ENCODE peak calls at places on chromosome X, in five cellular contexts. G is A549, H is body of pancreas, T is HCT116, B is Peyer's patch. F is an unnamed sample.

GRCh38 chrX:13863326-13863725 is 46.4 kb upstream of the GPM6B start:
- DNase-seq in G (no peak), H (no peak), T (no peak), B (no peak), F (no peak)

GRCh38 chrX:15143050-15143824 is 126.6 kb downstream of the ASB9 start:
- DNase-seq in G (peak), H (peak), T (peak), B (peak), F (peak)

GRCh38 chrX:30888526-30889146 is 418 bp downstream of the TAB3 start:
- DNase-seq in G (peak), H (no peak), T (no peak), B (peak), F (no peak)

GRCh38 chrX:122113376-122113775 is 1066.0 kb downstream of the GLUD2 start:
- DNase-seq in G (no peak), H (no peak), T (no peak), B (no peak), F (no peak)

GRCh38 chrX:45602151-45602550 is 401.5 kb upstream of the DIPK2B start:
- DNase-seq in G (no peak), H (no peak), T (no peak), B (no peak), F (no peak)

GRCh38 chrX:81280148-81280547 is 78.2 kb downstream of the SH3BGRL start:
- DNase-seq in G (no peak), H (no peak), T (no peak), B (no peak), F (no peak)

GRCh38 chrX:155237719-155238118 is 21.5 kb downstream of the VBP1 start:
- DNase-seq in G (no peak), H (no peak), T (no peak), B (no peak), F (no peak)

GRCh38 chrX:47060708-47061107 is 17.5 kb upstream of the RGN start:
- DNase-seq in G (no peak), H (no peak), T (no peak), B (no peak), F (no peak)

GRCh38 chrX:115650916-115651315 is 89.9 kb downstream of the PLS3 start:
- DNase-seq in G (peak), H (peak), T (peak), B (no peak), F (peak)

GRCh38 chrX:97310373-97310772 is 426.7 kb downstream of the RPA4 start:
- DNase-seq in G (no peak), H (no peak), T (no peak), B (no peak), F (no peak)

GRCh38 chrX:56793533-56794320 is 64.7 kb downstream of the NBDY start:
- DNase-seq in G (no peak), H (no peak), T (no peak), B (peak), F (peak)

GRCh38 chrX:151393514-151393913 is 3.5 kb upstream of the VMA21 start:
- DNase-seq in G (no peak), H (no peak), T (no peak), B (peak), F (no peak)

GRCh38 chrX:103063918-103064434 is at the start of gene BEX1:
- DNase-seq in G (no peak), H (peak), T (no peak), B (peak), F (peak)

GRCh38 chrX:131677655-131678628 is 134.1 kb downstream of the OR13H1 start:
- DNase-seq in G (peak), H (peak), T (peak), B (peak), F (peak)

GRCh38 chrX:1435241-1435900 is 17.3 kb downstream of the ASMTL start:
- DNase-seq in G (no peak), H (no peak), T (no peak), B (peak), F (no peak)

GRCh38 chrX:39755152-39756032 is 342.4 kb downstream of the BCOR start:
- DNase-seq in G (peak), H (peak), T (peak), B (peak), F (peak)

GRCh38 chrX:109312757-109313156 is 169.1 kb downstream of the GUCY2F start:
- DNase-seq in G (no peak), H (no peak), T (no peak), B (no peak), F (no peak)

GRCh38 chrX:23008431-23009099 is 8.8 kb downstream of the DDX53 start:
- DNase-seq in G (peak), H (no peak), T (peak), B (no peak), F (no peak)

GRCh38 chrX:8916697-8917096 is 115.5 kb upstream of the FAM9A start:
- DNase-seq in G (no peak), H (no peak), T (no peak), B (no peak), F (no peak)

GRCh38 chrX:8919801-8920200 is 114.1 kb downstream of the FAM9B start:
- DNase-seq in G (no peak), H (no peak), T (no peak), B (no peak), F (no peak)

GRCh38 chrX:8913665-8914409 is 112.7 kb upstream of the FAM9A start:
- DNase-seq in G (no peak), H (no peak), T (no peak), B (no peak), F (no peak)

GRCh38 chrX:8914636-8915035 is 113.5 kb upstream of the FAM9A start:
- DNase-seq in G (no peak), H (no peak), T (no peak), B (no peak), F (no peak)
- H3K27ac ChIP-seq in G (no peak), H (no peak), T (no peak), B (peak), F (no peak)

GRCh38 chrX:75155454-75155829 is 641 bp downstream of the ABCB7 start:
- DNase-seq in G (no peak), H (no peak), T (no peak), B (no peak), F (no peak)

GRCh38 chrX:75151828-75152592 is 4.1 kb downstream of the ABCB7 start:
- DNase-seq in G (no peak), H (no peak), T (no peak), B (no peak), F (no peak)

GRCh38 chrX:75154871-75155270 is 1.2 kb downstream of the ABCB7 start:
- DNase-seq in G (no peak), H (no peak), T (no peak), B (no peak), F (no peak)

DNA sequence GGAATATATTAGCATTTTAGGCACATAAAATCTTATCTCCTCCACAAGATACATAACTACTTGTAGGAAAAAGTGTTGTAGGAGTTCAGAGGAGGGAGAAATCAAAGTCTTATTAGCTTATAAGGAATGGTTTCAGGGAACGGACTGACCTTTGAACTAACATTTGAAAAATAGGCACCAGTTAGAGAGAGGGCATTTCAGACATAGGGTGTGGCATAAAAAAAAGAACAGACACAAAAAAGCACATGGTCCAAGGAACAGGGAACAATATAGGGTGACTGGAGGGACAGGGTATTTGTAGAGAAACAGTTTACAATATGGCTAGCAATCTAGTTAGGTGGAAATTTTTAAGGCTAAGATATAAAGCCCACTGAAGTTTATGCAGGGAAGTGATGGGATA is 6.4 kb downstream of the ABCB7 start:
- DNase-seq in G (no peak), H (no peak), T (no peak), B (no peak), F (no peak)
- H3K4me3 ChIP-seq in G (no peak), H (no peak), T (no peak), B (no peak), F (no peak)

DNA sequence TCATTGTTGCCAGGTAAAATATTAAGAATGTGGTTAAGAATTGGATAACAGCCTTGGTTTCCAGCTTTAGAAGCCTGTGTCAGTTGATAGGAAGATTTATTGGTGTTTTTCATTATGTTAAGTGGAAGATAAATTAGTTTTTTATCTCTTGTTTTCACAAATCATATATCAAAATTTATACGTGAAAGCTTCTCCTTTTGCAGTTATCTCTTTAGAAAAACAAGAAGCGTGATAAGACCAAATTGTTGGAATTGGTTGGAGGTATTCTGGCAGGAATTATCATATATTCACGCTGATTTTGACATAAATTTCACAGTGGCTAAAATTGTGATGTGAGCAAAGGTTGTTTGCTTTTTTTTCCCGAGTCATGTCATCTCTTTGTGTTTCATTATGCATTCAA is 90.6 kb downstream of the FRMPD4 start:
- DNase-seq in G (no peak), H (no peak), T (no peak), B (no peak), F (no peak)
- TF ChIP-seq POLR2A in G (no peak), H (no peak), T (no peak), B (no peak), F (no peak)

DNA sequence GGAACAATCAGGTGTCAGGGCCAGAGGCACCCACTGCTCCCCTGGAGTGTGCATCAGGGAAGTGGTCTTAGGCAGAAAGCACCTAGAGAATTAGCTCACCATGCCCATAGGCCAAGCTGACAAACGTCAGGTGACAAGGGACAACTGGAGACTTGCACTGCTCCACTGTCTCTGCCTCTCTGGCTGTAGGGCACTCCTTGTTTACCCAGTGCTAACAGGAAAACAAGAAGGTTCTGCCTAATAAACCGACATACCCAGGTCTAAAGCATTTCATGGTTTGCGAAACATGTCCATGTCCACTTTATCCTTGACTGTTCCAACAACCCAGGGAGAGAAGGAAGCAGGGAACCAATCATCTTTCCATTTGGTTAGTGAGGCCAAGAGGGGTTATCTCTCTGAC is 92.5 kb upstream of the MAMLD1 start:
- DNase-seq in G (no peak), H (no peak), T (no peak), B (no peak), F (no peak)
- H3K27ac ChIP-seq in G (peak), H (no peak), T (no peak), B (no peak), F (no peak)

GRCh38 chrX:107710617-107711391 is 64.8 kb downstream of the TSC22D3 start:
- DNase-seq in G (peak), H (peak), T (peak), B (peak), F (no peak)
- H3K4me3 ChIP-seq in G (no peak), H (no peak), T (no peak), B (peak), F (no peak)

GRCh38 chrX:87045352-87045751 is 472.2 kb upstream of the KLHL4 start:
- DNase-seq in G (no peak), H (no peak), T (no peak), B (no peak), F (no peak)

DNA sequence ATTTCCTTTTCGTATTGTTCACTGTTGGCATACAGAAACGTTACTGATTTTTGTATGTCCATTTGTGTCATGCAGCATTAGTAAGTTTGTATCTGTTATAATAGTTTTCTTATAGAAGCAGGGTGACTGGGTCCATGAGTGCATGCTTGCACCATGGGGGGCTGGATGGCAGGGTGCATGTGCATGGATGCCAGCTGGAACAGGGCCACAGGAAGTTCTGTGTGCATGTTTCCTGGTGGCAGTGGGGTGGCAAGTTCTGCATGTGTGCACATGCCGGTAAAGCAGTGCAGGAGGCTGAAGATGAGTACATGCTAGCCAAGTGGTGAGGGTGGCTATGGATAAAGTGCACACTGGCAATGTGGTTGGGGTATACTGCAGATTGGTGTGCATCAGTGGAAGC is 468.0 kb upstream of the KLHL4 start:
- DNase-seq in G (no peak), H (no peak), T (no peak), B (no peak), F (no peak)
- TF ChIP-seq POLR2A in G (no peak), H (no peak), T (no peak), B (no peak), F (no peak)